ENCODE peak calls at places on chromosomes 4 and X, in seven cellular contexts. P, I, U, S, H, V and K are unnamed samples.

GRCh38 chr4:187383181-187383580 is 612.4 kb upstream of the ZFP42 start:
- DNase-seq in P (no peak), V (no peak), S (no peak), H (no peak), U (no peak), I (peak; percentile 24), K (no peak)

GRCh38 chrX:102650903-102651241 is 411 bp upstream of the GPRASP1 start:
- DNase-seq in P (peak; percentile 4), H (no peak), S (no peak), U (no peak), I (no peak), V (no peak), K (no peak)

GRCh38 chrX:130726661-130727060 is 176.3 kb downstream of the ENOX2 start:
- DNase-seq in P (peak; percentile 82), S (no peak), V (no peak), U (peak; percentile 64), I (peak; percentile 72), H (no peak), K (no peak)

GRCh38 chr4:12488672-12489071 is 995.5 kb downstream of the RAB28 start:
- DNase-seq in V (no peak), I (no peak), P (peak; percentile 0), H (no peak), U (no peak), S (no peak), K (no peak)

GRCh38 chr4:148369919-148370318 is 72.3 kb downstream of the NR3C2 start:
- DNase-seq in S (no peak), V (no peak), U (no peak), P (no peak), H (no peak), I (no peak), K (no peak)

GRCh38 chr4:24417206-24417605 is 167.1 kb downstream of the DHX15 start:
- DNase-seq in U (no peak), V (no peak), H (no peak), S (no peak), I (no peak), P (peak; percentile 29), K (no peak)

GRCh38 chr4:37990731-37991130 is 30.5 kb downstream of the PTTG2 start:
- DNase-seq in P (no peak), H (no peak), V (no peak), U (no peak), S (no peak), I (no peak), K (no peak)

GRCh38 chrX:21723097-21723496 is 34.8 kb downstream of the SMPX start:
- DNase-seq in S (no peak), H (no peak), U (no peak), V (no peak), I (peak; percentile 11), P (peak; percentile 34), K (no peak)

GRCh38 chr4:182819751-182820150 is 97.4 kb downstream of the DCTD start:
- DNase-seq in I (no peak), P (no peak), H (no peak), S (no peak), U (no peak), V (no peak), K (no peak)

GRCh38 chrX:20144491-20144890 is 2.9 kb upstream of the EIF1AX start:
- DNase-seq in I (peak; percentile 73), H (no peak), V (no peak), P (peak; percentile 88), U (no peak), S (no peak), K (no peak)

GRCh38 chr4:146381263-146381872 is 140.4 kb downstream of the SLC10A7 start:
- DNase-seq in H (no peak), U (no peak), S (no peak), I (no peak), V (no peak), P (peak; percentile 52), K (no peak)

GRCh38 chrX:130994671-130995070 is 63.5 kb upstream of the ARHGAP36 start:
- DNase-seq in H (no peak), S (no peak), V (no peak), I (no peak), P (peak; percentile 23), U (no peak), K (no peak)

GRCh38 chr4:159390648-159391047 is 287.8 kb downstream of the RAPGEF2 start:
- DNase-seq in P (peak; percentile 96), H (no peak), I (peak; percentile 99), S (no peak), V (no peak), U (peak; percentile 73), K (no peak)

GRCh38 chr4:153241970-153242847 is 38.0 kb downstream of the TRIM2 start:
- DNase-seq in H (no peak), U (no peak), V (no peak), I (no peak), S (no peak), P (no peak), K (no peak)

GRCh38 chr4:3334316-3334715 is 41.5 kb downstream of the RGS12 start:
- DNase-seq in S (no peak), H (no peak), P (no peak), I (no peak), V (no peak), U (no peak), K (no peak)

GRCh38 chrX:12657881-12658280 is 133.3 kb upstream of the PRPS2 start:
- DNase-seq in S (no peak), H (no peak), P (no peak), U (no peak), I (no peak), V (no peak), K (no peak)

GRCh38 chrX:39764441-39764914 is 333.3 kb downstream of the BCOR start:
- DNase-seq in I (no peak), V (no peak), H (no peak), S (no peak), U (no peak), P (no peak), K (peak; percentile 26)

GRCh38 chr4:107863850-107864371 is 39.2 kb downstream of the SGMS2 start:
- DNase-seq in P (peak; percentile 45), H (no peak), I (peak; percentile 81), U (peak; percentile 48), V (no peak), S (no peak), K (no peak)

GRCh38 chr4:878796-879729 is 53.1 kb downstream of the GAK start:
- DNase-seq in P (no peak), H (no peak), S (no peak), U (no peak), V (peak; percentile 22), I (no peak), K (no peak)

GRCh38 chr4:87356832-87357526 is 34.0 kb downstream of the HSD17B11 start:
- DNase-seq in U (no peak), H (no peak), S (no peak), I (peak; percentile 39), V (no peak), P (no peak), K (no peak)

GRCh38 chr4:87365348-87365747 is 25.6 kb downstream of the HSD17B11 start:
- DNase-seq in H (no peak), V (no peak), I (no peak), U (no peak), S (no peak), P (no peak), K (no peak)

GRCh38 chr4:87363552-87363951 is 27.4 kb downstream of the HSD17B11 start:
- DNase-seq in I (peak; percentile 31), P (no peak), U (no peak), V (no peak), H (no peak), S (no peak), K (no peak)

GRCh38 chr4:87359258-87359657 is 31.7 kb downstream of the HSD17B11 start:
- DNase-seq in H (no peak), S (no peak), P (no peak), V (no peak), U (no peak), I (no peak), K (no peak)

DNA sequence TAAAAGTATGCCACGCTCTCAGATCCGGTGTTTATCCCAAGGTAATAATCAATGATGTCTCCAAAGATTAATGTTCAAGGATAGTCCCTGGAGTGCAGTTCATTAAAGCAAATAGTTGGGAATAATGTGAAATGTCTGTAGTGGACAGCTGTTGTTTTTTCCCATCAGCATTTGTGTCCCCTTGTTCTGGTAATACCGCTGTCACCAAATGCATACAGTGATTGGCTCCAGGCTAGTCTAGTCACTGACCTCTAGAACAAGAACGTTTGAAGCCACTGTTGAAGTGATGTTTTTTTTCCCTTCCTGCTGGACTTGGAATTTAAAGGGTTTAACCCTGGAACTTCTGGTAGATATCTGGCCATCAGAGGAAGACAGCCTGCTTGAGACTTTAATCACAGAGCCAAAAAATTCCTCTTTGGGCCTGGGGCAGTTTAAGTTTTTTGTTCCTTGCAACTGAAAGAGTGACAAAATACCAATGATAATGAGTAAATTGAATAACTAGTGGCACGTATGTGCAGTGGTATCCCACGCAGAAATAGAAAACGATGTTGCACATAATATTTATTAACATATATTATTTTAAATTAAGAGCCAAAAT is 30.6 kb downstream of the HSD17B11 start:
- DNase-seq in I (no peak), U (no peak), S (no peak), P (no peak), H (no peak), V (no peak), K (no peak)
- TF ChIP-seq CTCF in I (no peak), U (no peak), S (no peak), P (no peak), H (no peak), V (no peak), K (no peak)

GRCh38 chr4:94419549-94419948 is 32.2 kb upstream of the PDLIM5 start:
- DNase-seq in I (no peak), V (no peak), S (no peak), U (no peak), P (no peak), H (no peak), K (no peak)
- TF ChIP-seq CTCF in I (no peak), V (no peak), S (no peak), U (no peak), P (no peak), H (no peak), K (no peak)

GRCh38 chr4:118034061-118034785 is at the start of gene NDST3:
- DNase-seq in S (no peak), H (no peak), U (peak; percentile 58), P (peak; percentile 47), V (no peak), I (peak; percentile 61), K (peak; percentile 76)
- TF ChIP-seq CTCF in S (no peak), H (peak; percentile 82), U (peak; percentile 60), P (peak; percentile 28), V (no peak), I (peak; percentile 66), K (peak; percentile 97)

DNA sequence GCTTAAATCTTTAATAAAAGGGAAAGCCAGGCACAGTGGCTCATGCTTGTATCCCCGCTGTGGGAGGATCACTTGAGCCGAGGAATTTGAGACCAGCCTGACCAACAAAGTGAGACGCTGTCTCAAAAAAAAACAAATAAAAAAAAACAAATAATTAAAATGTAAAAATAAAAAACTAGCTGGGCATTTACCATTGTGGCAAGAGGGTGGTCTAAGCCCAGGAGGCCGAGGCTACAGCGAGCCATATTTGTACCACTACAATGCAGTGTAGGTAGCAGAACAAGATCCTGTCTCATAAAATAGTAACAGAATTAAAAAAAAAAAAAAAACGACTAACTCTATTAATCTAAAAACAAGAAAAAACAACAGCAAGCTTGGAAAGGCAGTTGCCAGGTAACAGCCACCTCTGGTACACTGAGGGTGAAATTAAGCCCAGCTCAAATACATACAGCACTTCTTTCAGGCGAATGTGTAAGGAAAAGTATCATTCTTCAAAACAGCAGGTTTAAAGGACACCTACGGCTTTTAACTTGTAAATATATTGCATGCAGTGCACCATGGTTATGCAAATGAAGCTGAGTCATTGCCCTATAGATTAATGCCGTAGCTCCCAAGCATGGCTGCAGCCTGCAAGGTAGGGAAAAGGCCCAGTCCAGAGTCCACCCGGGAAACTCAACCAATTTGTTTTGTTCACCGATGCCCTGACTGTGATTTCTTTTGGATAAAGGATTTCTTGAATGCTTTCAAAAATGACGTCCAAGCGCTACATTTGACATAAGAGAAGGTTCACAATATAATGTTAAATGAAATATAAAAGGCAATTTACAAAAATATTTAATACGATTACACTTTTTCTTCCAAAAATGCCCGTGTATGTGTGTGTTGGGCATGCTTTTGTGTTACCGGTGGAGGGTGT is 14.5 kb upstream of the TXLNG start:
- DNase-seq in U (peak; percentile 82), I (peak; percentile 87), S (no peak), V (no peak), H (no peak), P (peak; percentile 88), K (no peak)
- TF ChIP-seq CTCF in U (no peak), I (no peak), S (no peak), V (no peak), H (no peak), P (no peak), K (no peak)